ENCODE peak calls at places on chromosomes 11 and 22, in nine cellular contexts. C is mucosa of descending colon, Z is PC-3, S is pancreas, G is stomach, A is neural progenitor cell, J is tibial artery, T is A549, L is ovary. M is an unnamed sample.

GRCh38 chr22:19983701-19984100 is 32.9 kb downstream of the ARVCF start:
- DNase-seq in J (no peak), A (no peak), T (no peak), Z (no peak), S (no peak), L (no peak), C (no peak), G (no peak), M (peak; percentile 48)

GRCh38 chr22:44229331-44229730 is 48.6 kb downstream of the PARVG start:
- DNase-seq in C (no peak), A (no peak), T (no peak), L (no peak), J (no peak), S (no peak), G (no peak), Z (no peak), M (no peak)

GRCh38 chr22:48320671-48321515 is 1506.8 kb downstream of the BRD1 start:
- DNase-seq in A (peak; percentile 47), Z (no peak), C (no peak), L (no peak), G (no peak), J (no peak), T (no peak), S (no peak), M (no peak)

GRCh38 chr11:22555901-22556300 is 69.7 kb downstream of the FANCF start:
- DNase-seq in Z (no peak), C (no peak), G (no peak), J (no peak), S (no peak), L (no peak), A (no peak), T (no peak), M (no peak)

GRCh38 chr11:120186799-120187591 is 23.8 kb upstream of the OAF start:
- DNase-seq in C (peak; percentile 74), T (no peak), A (no peak), S (peak; percentile 62), L (no peak), Z (peak; percentile 44), J (no peak), G (peak; percentile 50), M (no peak)

GRCh38 chr22:47168900-47169800 is 406.7 kb downstream of the TBC1D22A start:
- DNase-seq in L (peak; percentile 16), G (peak; percentile 25), C (peak; percentile 17), S (peak; percentile 57), T (peak; percentile 6), J (peak; percentile 10), A (peak; percentile 35), Z (peak; percentile 23), M (peak; percentile 12)

GRCh38 chr11:98434296-98434695 is 586.5 kb upstream of the CNTN5 start:
- DNase-seq in C (no peak), A (no peak), J (no peak), S (no peak), T (no peak), L (no peak), G (no peak), Z (no peak), M (no peak)

GRCh38 chr11:68399916-68400315 is 60.6 kb upstream of the PPP6R3 start:
- DNase-seq in G (no peak), A (no peak), S (peak; percentile 52), Z (no peak), J (no peak), C (no peak), L (no peak), T (no peak), M (no peak)

GRCh38 chr22:35564975-35565867 is 24.6 kb downstream of the RASD2 start:
- DNase-seq in G (no peak), T (no peak), S (no peak), Z (no peak), L (no peak), A (no peak), J (no peak), C (no peak), M (no peak)

GRCh38 chr22:39239561-39240423 is 5.0 kb downstream of the PDGFB start:
- DNase-seq in L (no peak), A (no peak), T (no peak), C (peak; percentile 93), Z (peak; percentile 80), G (peak; percentile 96), J (no peak), S (peak; percentile 91), M (no peak)

GRCh38 chr22:16958475-16958874 is 49.5 kb downstream of the GAB4 start:
- DNase-seq in A (no peak), L (no peak), T (no peak), G (no peak), J (no peak), S (no peak), Z (no peak), C (no peak), M (no peak)

GRCh38 chr11:104995001-104995408 is 26.6 kb upstream of the CASP4 start:
- DNase-seq in Z (no peak), C (no peak), G (no peak), S (no peak), A (no peak), J (no peak), T (no peak), L (no peak), M (no peak)

GRCh38 chr22:43562843-43563242 is 151.0 kb downstream of the MPPED1 start:
- DNase-seq in C (no peak), G (no peak), A (no peak), T (no peak), S (no peak), Z (no peak), L (no peak), J (no peak), M (no peak)

GRCh38 chr22:47367107-47367690 is 604.7 kb downstream of the TBC1D22A start:
- DNase-seq in C (no peak), A (no peak), Z (no peak), T (no peak), L (peak; percentile 4), S (no peak), J (no peak), G (peak; percentile 11), M (no peak)

GRCh38 chr11:70435361-70435760 is 37.0 kb downstream of the CTTN start:
- DNase-seq in Z (no peak), J (no peak), L (no peak), A (no peak), G (no peak), T (no peak), S (no peak), C (no peak), M (no peak)

GRCh38 chr11:70435765-70436500 is 37.6 kb downstream of the CTTN start:
- DNase-seq in S (no peak), C (no peak), Z (no peak), L (no peak), J (no peak), A (no peak), G (no peak), T (no peak), M (no peak)

GRCh38 chr11:70433966-70434812 is 35.9 kb downstream of the CTTN start:
- DNase-seq in T (no peak), J (no peak), Z (no peak), G (no peak), C (no peak), A (no peak), L (no peak), S (no peak), M (no peak)

GRCh38 chr11:70433526-70433925 is 35.2 kb downstream of the CTTN start:
- DNase-seq in L (no peak), T (no peak), J (no peak), G (no peak), S (no peak), C (no peak), Z (no peak), A (no peak), M (no peak)

DNA sequence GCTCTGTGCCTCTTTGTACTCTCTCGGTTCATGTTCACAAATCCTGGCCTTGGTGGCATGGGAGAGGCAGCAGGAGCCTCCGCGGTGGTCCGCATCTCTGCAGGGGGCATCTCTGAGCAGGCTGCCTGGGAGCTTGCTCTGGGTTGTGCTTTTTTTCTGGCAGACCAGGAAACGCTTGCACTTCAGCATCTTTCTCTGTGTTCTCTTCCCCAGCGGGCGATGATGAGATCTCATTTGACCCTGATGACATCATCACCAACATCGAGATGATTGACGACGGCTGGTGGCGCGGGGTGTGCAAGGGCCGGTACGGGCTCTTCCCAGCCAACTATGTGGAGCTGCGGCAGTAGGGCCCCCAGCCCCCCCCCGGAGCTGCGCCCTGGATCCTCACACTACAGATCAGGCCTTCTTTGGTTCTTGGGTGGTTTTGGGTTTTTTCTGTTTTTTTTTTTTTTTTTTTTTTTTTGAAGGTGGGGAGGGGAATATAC is 36.5 kb downstream of the CTTN start:
- DNase-seq in S (no peak), Z (no peak), C (no peak), G (no peak), L (no peak), J (no peak), T (no peak), A (no peak), M (no peak)
- H3K4me1 ChIP-seq in S (no peaks in the 10 kb centered on the region), Z (no peaks in the 10 kb centered on the region), C (no peaks in the 10 kb centered on the region), G (no peaks in the 10 kb centered on the region), L (no peaks in the 10 kb centered on the region), J (peaks cover under 1% of the 10 kb centered on the region), T (no peaks in the 10 kb centered on the region), A (no peaks in the 10 kb centered on the region), M (no peaks in the 10 kb centered on the region)

GRCh38 chr11:15818132-15818842 is 538.1 kb downstream of the SOX6 start:
- DNase-seq in S (no peak), A (no peak), J (no peak), T (no peak), L (no peak), Z (no peak), G (no peak), C (peak; percentile 52), M (peak; percentile 30)
- H3K4me3 ChIP-seq in S (no peak overlapping the region), A (no peak overlapping the region), J (no peak overlapping the region), T (no peak overlapping the region), L (no peak overlapping the region), Z (no peak overlapping the region), G (no peak overlapping the region), C (no peak overlapping the region), M (no peak overlapping the region)

GRCh38 chr22:37249946-37250345 is 5.9 kb upstream of the RAC2 start:
- DNase-seq in A (no peak), T (no peak), Z (no peak), S (peak; percentile 3), J (no peak), G (no peak), L (no peak), C (no peak), M (no peak)
- TF ChIP-seq CTCF in A (no peak), T (no peak), Z (no peak), S (no peak), J (no peak), G (no peak), L (no peak), C (no peak), M (no peak)

DNA sequence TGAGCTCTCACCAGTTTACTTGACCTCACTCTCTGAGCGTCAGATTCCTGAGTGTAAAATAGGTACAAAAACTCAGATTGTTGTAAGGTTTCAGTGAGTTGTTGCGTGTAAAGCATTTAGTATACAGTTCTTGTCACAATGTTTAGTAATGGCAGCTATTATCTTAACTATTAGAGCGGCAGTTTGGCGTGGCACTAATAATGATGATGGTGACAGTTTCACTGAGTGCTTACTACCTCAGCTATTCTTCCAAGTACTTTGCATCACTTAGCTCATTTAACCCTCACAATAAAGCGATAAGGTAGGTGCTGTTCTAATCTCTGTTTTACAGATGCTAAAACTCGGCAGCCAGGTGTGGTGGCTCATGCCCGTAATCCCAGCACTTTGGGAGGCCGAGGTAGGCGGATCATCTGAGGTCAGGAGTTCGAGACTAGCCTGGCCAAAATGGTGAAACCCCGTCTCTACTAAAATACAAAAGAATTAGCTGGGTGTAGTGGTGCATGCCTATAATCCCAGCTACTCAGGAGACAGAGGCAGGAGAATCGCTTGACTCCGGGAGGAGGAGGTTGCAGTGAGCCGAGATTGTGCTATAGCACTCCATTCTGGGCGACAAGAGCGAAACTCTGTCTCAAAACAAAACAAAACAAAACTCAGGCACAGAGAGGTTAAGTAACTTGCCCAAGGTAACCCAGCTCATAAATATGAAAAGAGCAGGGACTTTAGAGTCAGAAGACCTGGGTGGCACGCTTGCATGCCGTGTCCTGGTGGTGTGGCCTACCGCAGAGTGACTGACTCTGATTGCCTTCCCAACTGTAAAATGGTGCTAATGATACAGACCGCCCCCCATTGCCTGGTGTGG is 76.2 kb downstream of the PTPRJ start:
- DNase-seq in G (no peak), Z (no peak), J (no peak), L (no peak), C (no peak), S (no peak), A (no peak), T (no peak), M (no peak)
- H3K4me1 ChIP-seq in G (peaks cover 72% of the 10 kb centered on the region), Z (peaks cover 56% of the 10 kb centered on the region), J (peaks cover 11% of the 10 kb centered on the region), L (no peaks in the 10 kb centered on the region), C (peaks cover 17% of the 10 kb centered on the region), S (no peaks in the 10 kb centered on the region), A (peaks cover 25% of the 10 kb centered on the region), T (peaks cover 75% of the 10 kb centered on the region), M (no peaks in the 10 kb centered on the region)